ENCODE peak calls at places on chromosomes 13 and 19, in five cellular contexts. R, Y, M, W and P are unnamed samples.
A peak's percentile ranks its signal among the peaks of the same experiment; 100 is the strongest.

GRCh38 chr13:100176781-100177389 is 88.0 kb downstream of the PCCA start:
- DNase-seq in W (peak; percentile 10), M (no peak), Y (peak; percentile 30), R (no peak), P (no peak)

GRCh38 chr13:65302691-65303090 is 1927.4 kb downstream of the PCDH9 start:
- DNase-seq in W (no peak), Y (no peak), R (no peak), M (no peak), P (no peak)

GRCh38 chr19:56660381-56661105 is 11.0 kb downstream of the ZNF835 start:
- DNase-seq in W (no peak), M (no peak), Y (no peak), R (no peak), P (no peak)

GRCh38 chr13:23956106-23956505 is 58.8 kb upstream of the C1QTNF9B start:
- DNase-seq in R (no peak), Y (no peak), W (no peak), M (no peak), P (no peak)

GRCh38 chr19:49224856-49225255 is 67.3 kb downstream of the TRPM4 start:
- DNase-seq in Y (peak; percentile 74), W (peak; percentile 75), M (peak; percentile 48), R (no peak), P (peak; percentile 87)

GRCh38 chr19:42480335-42481095 is 37.8 kb upstream of the CXCL17 start:
- DNase-seq in W (no peak), Y (no peak), M (no peak), R (no peak), P (no peak)

GRCh38 chr19:55305491-55305890 is 19.6 kb downstream of the TMEM150B start:
- DNase-seq in Y (peak; percentile 76), W (no peak), R (no peak), M (no peak), P (peak; percentile 69)

GRCh38 chr13:30366083-30366482 is 56.2 kb upstream of the UBE2L5 start:
- DNase-seq in R (no peak), Y (no peak), M (no peak), W (no peak), P (no peak)

GRCh38 chr13:46572758-46573384 is 19.9 kb downstream of the LRCH1 start:
- DNase-seq in M (no peak), Y (no peak), R (no peak), W (no peak), P (no peak)

GRCh38 chr13:93079294-93079693 is 147.3 kb upstream of the GPC6 start:
- DNase-seq in Y (no peak), W (no peak), M (no peak), R (no peak), P (no peak)

GRCh38 chr19:46755077-46755852 is 9.0 kb upstream of the STRN4 start:
- DNase-seq in M (no peak), W (no peak), R (no peak), Y (no peak), P (no peak)

GRCh38 chr13:49265822-49266221 is 18.1 kb downstream of the CDADC1 start:
- DNase-seq in M (no peak), Y (no peak), W (no peak), R (no peak), P (no peak)

GRCh38 chr19:7928334-7928706 is 2.4 kb upstream of the CTXN1 start:
- DNase-seq in M (no peak), W (no peak), R (no peak), Y (no peak), P (no peak)

GRCh38 chr13:33281951-33282595 is 3.5 kb downstream of the STARD13 start:
- DNase-seq in M (no peak), W (no peak), R (no peak), Y (no peak), P (no peak)

GRCh38 chr13:97892717-97893116 is 60.8 kb upstream of the IPO5 start:
- DNase-seq in M (no peak), R (no peak), Y (no peak), W (no peak), P (no peak)

GRCh38 chr13:111143875-111144540 is 28.9 kb downstream of the ARHGEF7 start:
- DNase-seq in Y (no peak), M (no peak), R (no peak), W (no peak), P (no peak)

GRCh38 chr19:44747739-44748425 is 626 bp upstream of the BCL3 start:
- DNase-seq in W (peak; percentile 47), Y (peak; percentile 17), M (no peak), R (no peak), P (peak; percentile 61)

GRCh38 chr13:23876265-23876664 is 12.9 kb downstream of the MIPEP start:
- DNase-seq in W (peak; percentile 22), R (no peak), M (no peak), Y (peak; percentile 24), P (no peak)

GRCh38 chr19:19064098-19064722 is 416 bp downstream of the SLC25A42 start:
- DNase-seq in R (no peak), M (no peak), W (peak; percentile 53), Y (no peak), P (no peak)

GRCh38 chr19:17951151-17952040 is 15.5 kb upstream of the KCNN1 start:
- DNase-seq in W (no peak), M (no peak), Y (peak; percentile 43), R (no peak), P (peak; percentile 47)

GRCh38 chr19:38095411-38096308 is 128.4 kb downstream of the DPF1 start:
- DNase-seq in Y (peak; percentile 89), M (peak; percentile 67), R (peak; percentile 39), W (peak; percentile 75), P (peak; percentile 83)

GRCh38 chr13:48876289-48876688 is 99.4 kb upstream of the FNDC3A start:
- DNase-seq in Y (peak; percentile 38), M (no peak), W (no peak), R (no peak), P (peak; percentile 69)

GRCh38 chr13:86563308-86563707 is 764.1 kb upstream of the SLITRK6 start:
- DNase-seq in R (no peak), Y (no peak), W (no peak), M (no peak), P (no peak)

GRCh38 chr19:50861025-50861424 is 6.3 kb downstream of the KLK3 start:
- DNase-seq in Y (no peak), W (no peak), R (no peak), M (no peak), P (no peak)

GRCh38 chr13:91133941-91134772 is 213.3 kb upstream of the MIR17HG start:
- DNase-seq in Y (peak; percentile 60), R (peak; percentile 17), M (peak; percentile 48), W (peak; percentile 29), P (peak; percentile 53)

GRCh38 chr13:25046985-25047660 is 48.8 kb upstream of the PABPC3 start:
- DNase-seq in Y (peak; percentile 83), M (peak; percentile 62), R (peak; percentile 20), W (no peak), P (peak; percentile 78)

GRCh38 chr19:17244618-17245534 is 843 bp downstream of the NR2F6 start:
- DNase-seq in R (no peak), W (no peak), M (no peak), Y (peak; percentile 50), P (no peak)